ENCODE peak calls at places on chromosomes 1 and 21, in six cellular contexts. M is GM19239; Z is activated naive CD4-positive, alpha-beta T cell; H is NCI-H1694; K is stimulated activated CD4-positive, alpha-beta T cell treated with anti-CD3 and anti-CD28 coated beads, Interleukin-15, amount 100 ng/mL, for 1 hour; L is CD8-positive, alpha-beta T cell. T is an unnamed sample.

GRCh38 chr1:153748903-153749302 is 21.1 kb downstream of the INTS3 start:
- DNase-seq in M (no peak), Z (no peak), H (no peak), K (no peak), L (no peak), T (no peak)

GRCh38 chr1:55974714-55975441 is 604.5 kb downstream of the PLPP3 start:
- DNase-seq in M (no peak), Z (no peak), H (no peak), K (no peak), L (no peak), T (no peak)

GRCh38 chr1:37294514-37294913 is 179.9 kb upstream of the ZC3H12A start:
- DNase-seq in M (no peak), Z (no peak), H (no peak), K (no peak), L (no peak), T (no peak)

GRCh38 chr1:6423321-6423999 is 1.1 kb upstream of the ESPN start:
- DNase-seq in M (peak), Z (peak), H (peak), K (peak), L (peak), T (no peak)

GRCh38 chr1:162366149-162366548 is 10.5 kb downstream of the SPATA46 start:
- DNase-seq in M (no peak), Z (no peak), H (no peak), K (no peak), L (no peak), T (no peak)

GRCh38 chr1:30714025-30714424 is 9.4 kb downstream of the MATN1 start:
- DNase-seq in M (no peak), Z (no peak), H (no peak), K (no peak), L (no peak), T (no peak)

GRCh38 chr1:200684015-200684414 is 14.3 kb upstream of the DDX59 start:
- DNase-seq in M (no peak), Z (no peak), H (no peak), K (no peak), L (no peak), T (no peak)

GRCh38 chr1:201535046-201535777 is 3.7 kb upstream of the NAV1 start:
- DNase-seq in M (no peak), Z (no peak), H (no peak), K (no peak), L (no peak), T (no peak)

GRCh38 chr1:114627107-114627506 is 42.7 kb downstream of the DENND2C start:
- DNase-seq in M (no peak), Z (no peak), H (no peak), K (no peak), L (no peak), T (no peak)

GRCh38 chr1:20720631-20721051 is 2.8 kb upstream of the KIF17 start:
- DNase-seq in M (no peak), Z (no peak), H (no peak), K (no peak), L (no peak), T (no peak)

GRCh38 chr1:98336472-98337118 is 324.9 kb upstream of the SNX7 start:
- DNase-seq in M (no peak), Z (no peak), H (no peak), K (no peak), L (no peak), T (no peak)

GRCh38 chr1:241640149-241640866 is at the start of the genes CHML and OPN3:
- DNase-seq in M (peak), Z (peak), H (peak), K (peak), L (peak), T (peak)

GRCh38 chr1:241136401-241136800 is 220.6 kb downstream of the RGS7 start:
- DNase-seq in M (no peak), Z (no peak), H (no peak), K (no peak), L (no peak), T (no peak)

GRCh38 chr1:37752583-37753471 is 12.1 kb downstream of the EPHA10 start:
- DNase-seq in M (peak), Z (no peak), H (no peak), K (no peak), L (no peak), T (no peak)

GRCh38 chr1:93021539-93022134 is 57.4 kb upstream of the MTF2 start:
- DNase-seq in M (no peak), Z (no peak), H (peak), K (no peak), L (peak), T (no peak)

GRCh38 chr1:20178634-20179368 is 7.1 kb upstream of the UBXN10 start:
- DNase-seq in M (no peak), Z (no peak), H (no peak), K (no peak), L (no peak), T (no peak)

GRCh38 chr21:38295997-38296764 is 39.4 kb downstream of the KCNJ15 start:
- DNase-seq in M (no peak), Z (no peak), H (no peak), K (no peak), L (no peak), T (no peak)

GRCh38 chr1:9084883-9085282 is 15.4 kb upstream of the SLC2A5 start:
- DNase-seq in M (no peak), Z (no peak), H (no peak), K (no peak), L (no peak), T (no peak)

GRCh38 chr21:36163780-36164426 is 7.3 kb downstream of the DOP1B start:
- DNase-seq in M (no peak), Z (no peak), H (peak), K (no peak), L (no peak), T (no peak)

GRCh38 chr1:203615182-203615581 is 11.4 kb upstream of the ATP2B4 start:
- DNase-seq in M (no peak), Z (no peak), H (no peak), K (no peak), L (no peak), T (no peak)

GRCh38 chr1:228036701-228037231 is 30.0 kb downstream of the WNT3A start:
- DNase-seq in M (no peak), Z (no peak), H (no peak), K (no peak), L (no peak), T (no peak)

GRCh38 chr1:33712176-33712575 is 151.7 kb upstream of the HMGB4 start:
- DNase-seq in M (no peak), Z (no peak), H (no peak), K (no peak), L (no peak), T (no peak)

GRCh38 chr1:119779869-119780356 is 11.2 kb upstream of the HMGCS2 start:
- DNase-seq in M (no peak), Z (no peak), H (no peak), K (no peak), L (no peak), T (no peak)

GRCh38 chr21:36145259-36145658 is 10.4 kb downstream of the CBR3 start:
- DNase-seq in M (no peak), Z (no peak), H (no peak), K (no peak), L (no peak), T (no peak)

GRCh38 chr1:82177190-82177589 is 376.5 kb downstream of the ADGRL2 start:
- DNase-seq in M (no peak), Z (no peak), H (no peak), K (no peak), L (no peak), T (no peak)

GRCh38 chr1:247064309-247064708 is 14.3 kb downstream of the ZNF670 start:
- DNase-seq in M (no peak), Z (no peak), H (no peak), K (no peak), L (no peak), T (no peak)